ENCODE peak calls at places on chromosomes 6 and 20, in eight cellular contexts. B is cerebellum, A is amniotic epithelial cell, R is cardiac muscle cell, N is ACHN, H is foreskin fibroblast, C is MCF 10A, F is mesendoderm. T is an unnamed sample.

GRCh38 chr6:85417336-85417735 is 32.5 kb upstream of the NT5E start:
- DNase-seq in N (no peak), C (no peak), B (no peak), F (no peak), H (peak; percentile 64), A (peak; percentile 42), R (no peak), T (no peak)

GRCh38 chr20:17995967-17996819 is 27.4 kb downstream of the MGME1 start:
- DNase-seq in B (peak; percentile 73), R (peak; percentile 61), H (peak; percentile 56), F (peak; percentile 62), A (peak; percentile 56), N (peak; percentile 50), C (peak; percentile 75), T (peak; percentile 52)

GRCh38 chr20:62583424-62583920 is 58.8 kb upstream of the SLCO4A1 start:
- DNase-seq in C (no peak), B (peak; percentile 88), F (peak; percentile 43), R (no peak), H (peak; percentile 37), N (no peak), A (no peak), T (no peak)

GRCh38 chr6:111210074-111210729 is 122.9 kb downstream of the SLC16A10 start:
- DNase-seq in F (peak; percentile 75), R (peak; percentile 69), A (peak; percentile 47), N (peak; percentile 62), H (peak; percentile 27), B (peak; percentile 69), C (peak; percentile 69), T (peak; percentile 33)

GRCh38 chr6:3489032-3489757 is 32.3 kb upstream of the SLC22A23 start:
- DNase-seq in F (peak; percentile 91), B (no peak), R (no peak), A (peak; percentile 31), N (no peak), H (no peak), C (peak; percentile 13), T (no peak)

GRCh38 chr20:51360451-51361230 is 181.9 kb downstream of the NFATC2 start:
- DNase-seq in A (peak; percentile 99), B (no peak), H (peak; percentile 99), N (peak; percentile 94), C (peak; percentile 90), F (no peak), R (no peak), T (peak; percentile 95)

GRCh38 chr6:42436825-42437224 is 14.9 kb downstream of the TRERF1 start:
- DNase-seq in A (no peak), B (no peak), C (no peak), F (no peak), H (no peak), N (no peak), R (no peak), T (no peak)

GRCh38 chr6:37369321-37370196 is 15.8 kb downstream of the RNF8 start:
- DNase-seq in H (no peak), C (no peak), A (no peak), B (no peak), N (no peak), F (no peak), R (no peak), T (no peak)

GRCh38 chr6:120357447-120357846 is 976.8 kb downstream of the TBC1D32 start:
- DNase-seq in B (no peak), N (no peak), A (no peak), H (no peak), R (no peak), C (no peak), F (no peak), T (no peak)

T was measured in GM04504.